ENCODE peak calls at places on chromosomes 4 and X, in seven cellular contexts. A is HT1080; L is NCI-H460; F is RCC 7860; Q is HTR-8/SVneo; T is OCI-LY7; M is stimulated activated CD4-positive, alpha-beta T cell treated with anti-CD3 and anti-CD28 coated beads, Interleukin-2, amount 100 ng/mL, for 24 hours. Z is an unnamed sample.
A peak's percentile ranks its signal among the peaks of the same experiment; 100 is the strongest.

GRCh38 chr4:6250235-6250983 is 19.2 kb upstream of the WFS1 start:
- DNase-seq in Q (peak; percentile 72), L (peak; percentile 51), F (peak; percentile 47), A (peak; percentile 55), M (no peak), T (peak; percentile 72), Z (peak; percentile 61)

GRCh38 chr4:2583517-2583916 is 47.1 kb downstream of the FAM193A start:
- DNase-seq in M (no peak), A (no peak), F (no peak), L (no peak), T (no peak), Q (no peak), Z (no peak)

GRCh38 chrX:47293106-47293505 is 60.3 kb downstream of the USP11 start:
- DNase-seq in L (no peak), Q (no peak), T (no peak), M (no peak), F (no peak), A (no peak), Z (no peak)

GRCh38 chrX:118519411-118520205 is 24.0 kb downstream of the DOCK11 start:
- DNase-seq in F (no peak), L (no peak), T (no peak), Q (no peak), A (peak; percentile 36), M (no peak), Z (no peak)

GRCh38 chrX:24026403-24026801 is 584 bp downstream of the KLHL15 start:
- DNase-seq in Q (no peak), L (no peak), T (peak; percentile 4), F (no peak), A (no peak), M (no peak), Z (no peak)

GRCh38 chr4:128862608-128863313 is 53.3 kb downstream of the JADE1 start:
- DNase-seq in A (no peak), L (no peak), Q (no peak), M (peak; percentile 40), T (no peak), F (peak; percentile 18), Z (no peak)

GRCh38 chr4:73620115-73620792 is at the start of gene RASSF6:
- DNase-seq in L (no peak), A (no peak), M (peak; percentile 9), Q (no peak), F (peak; percentile 30), T (peak; percentile 86), Z (no peak)

GRCh38 chrX:30835373-30835772 is 53.7 kb downstream of the TAB3 start:
- DNase-seq in T (no peak), Q (no peak), L (no peak), A (no peak), M (no peak), F (no peak), Z (no peak)

GRCh38 chr4:125461676-125462363 is 147.1 kb downstream of the FAT4 start:
- DNase-seq in A (no peak), L (no peak), M (no peak), F (no peak), Q (no peak), T (no peak), Z (no peak)

GRCh38 chrX:153598541-153599191 is at the start of gene CCNQ:
- DNase-seq in Q (no peak), F (no peak), L (no peak), M (peak; percentile 35), T (peak; percentile 40), A (no peak), Z (no peak)

GRCh38 chr4:38424171-38424871 is 239.7 kb upstream of the KLF3 start:
- DNase-seq in A (no peak), M (no peak), L (no peak), Q (no peak), F (no peak), T (no peak), Z (no peak)

Z was measured in Panc1.